ENCODE peak calls at places on chromosome 16, in eight cellular contexts. I, X, B, C, E, Z, D and U are unnamed samples.

GRCh38 chr16:53159781-53160436 is 105.1 kb downstream of the CHD9 start:
- DNase-seq in I (no peak), X (no peak), B (no peak), C (no peak), E (peak), Z (no peak), D (peak), U (no peak)

GRCh38 chr16:6884002-6884401 is 448.6 kb upstream of the RBFOX1 start:
- DNase-seq in I (no peak), X (no peak), B (no peak), C (no peak), E (no peak), Z (no peak), D (no peak), U (no peak)

GRCh38 chr16:66295191-66295590 is 71.3 kb upstream of the CDH5 start:
- DNase-seq in I (no peak), X (no peak), B (no peak), C (no peak), E (no peak), Z (no peak), D (no peak), U (no peak)

GRCh38 chr16:89042711-89043551 is 50.7 kb upstream of the ACSF3 start:
- DNase-seq in I (no peak), X (no peak), B (no peak), C (peak), E (no peak), Z (peak), D (no peak), U (no peak)

GRCh38 chr16:21957687-21958346 is 4.7 kb downstream of the UQCRC2 start:
- DNase-seq in I (no peak), X (no peak), B (no peak), C (no peak), E (no peak), Z (no peak), D (no peak), U (no peak)

GRCh38 chr16:3494574-3494973 is 715 bp downstream of the C16orf90 start:
- DNase-seq in I (no peak), X (no peak), B (no peak), C (peak), E (no peak), Z (no peak), D (no peak), U (no peak)

GRCh38 chr16:58515871-58516767 is 802 bp downstream of the SETD6 start:
- DNase-seq in I (no peak), X (peak), B (peak), C (peak), E (no peak), Z (peak), D (peak), U (peak)

GRCh38 chr16:22924492-22924891 is 110.5 kb downstream of the HS3ST2 start:
- DNase-seq in I (no peak), X (peak), B (no peak), C (no peak), E (no peak), Z (no peak), D (no peak), U (peak)

GRCh38 chr16:57666353-57667068 is 1.6 kb upstream of the ADGRG3 start:
- DNase-seq in I (no peak), X (no peak), B (no peak), C (no peak), E (no peak), Z (no peak), D (no peak), U (no peak)

GRCh38 chr16:87968541-87968940 is 17.3 kb downstream of the BANP start:
- DNase-seq in I (no peak), X (no peak), B (no peak), C (no peak), E (no peak), Z (no peak), D (no peak), U (no peak)

GRCh38 chr16:8912793-8913192 is 30.6 kb downstream of the LITAFD start:
- DNase-seq in I (no peak), X (no peak), B (no peak), C (no peak), E (no peak), Z (no peak), D (no peak), U (no peak)

GRCh38 chr16:9901-10665 is 43.3 kb downstream of the POLR3K start:
- DNase-seq in I (no peak), X (peak), B (no peak), C (peak), E (no peak), Z (no peak), D (no peak), U (no peak)

GRCh38 chr16:86961133-86961720 is 356.0 kb downstream of the C16orf95 start:
- DNase-seq in I (no peak), X (no peak), B (no peak), C (no peak), E (no peak), Z (no peak), D (no peak), U (no peak)

GRCh38 chr16:86959729-86960128 is 357.5 kb downstream of the C16orf95 start:
- DNase-seq in I (no peak), X (no peak), B (no peak), C (no peak), E (no peak), Z (no peak), D (no peak), U (no peak)

GRCh38 chr16:86956437-86956836 is 360.8 kb downstream of the C16orf95 start:
- DNase-seq in I (no peak), X (no peak), B (no peak), C (no peak), E (no peak), Z (no peak), D (no peak), U (no peak)

GRCh38 chr16:86960266-86960665 is 356.9 kb downstream of the C16orf95 start:
- DNase-seq in I (no peak), X (no peak), B (no peak), C (no peak), E (no peak), Z (no peak), D (no peak), U (no peak)

GRCh38 chr16:86959182-86959651 is 358.0 kb downstream of the C16orf95 start:
- DNase-seq in I (no peak), X (no peak), B (no peak), C (no peak), E (no peak), Z (no peak), D (no peak), U (no peak)
- H3K27ac ChIP-seq in I (no peak), X (no peak), B (no peak), C (no peak), E (no peak), Z (no peak), D (no peak), U (no peak)

GRCh38 chr16:24730914-24731313 is 1.5 kb downstream of the TNRC6A start:
- DNase-seq in I (no peak), X (no peak), B (no peak), C (no peak), E (no peak), Z (no peak), D (no peak), U (no peak)
- H3K27ac ChIP-seq in I (no peak), X (peak), B (peak), C (no peak), E (no peak), Z (peak), D (no peak), U (no peak)

DNA sequence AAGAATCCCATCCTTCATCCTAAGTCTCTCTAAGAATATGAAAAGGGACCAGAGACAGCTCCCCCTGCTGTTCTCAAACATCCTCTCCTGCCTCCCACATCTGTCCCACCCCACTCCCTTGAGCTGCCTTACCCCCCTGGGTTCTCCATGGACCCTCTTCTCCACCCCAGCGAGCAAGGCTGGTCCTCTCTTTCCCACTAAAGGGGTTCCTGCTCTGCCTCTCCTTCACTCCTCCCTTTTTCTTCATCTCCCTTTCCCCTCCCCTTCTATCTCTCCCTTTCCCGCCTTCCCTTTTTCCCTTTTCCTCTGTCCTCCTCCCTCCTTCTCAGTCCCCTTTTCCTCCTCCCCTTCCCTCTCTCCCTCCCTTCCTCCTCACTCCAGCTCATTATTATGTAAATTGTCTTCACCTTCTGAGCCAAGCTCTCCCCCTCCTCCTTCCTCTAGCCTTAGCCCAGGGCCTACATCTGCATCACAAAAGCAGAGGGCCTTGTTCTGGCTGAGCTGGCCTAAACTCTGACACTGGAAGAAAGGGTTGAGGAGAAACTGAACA is 90.0 kb downstream of the GNAO1 start:
- DNase-seq in I (peak), X (no peak), B (no peak), C (no peak), E (no peak), Z (no peak), D (no peak), U (no peak)
- H3K27ac ChIP-seq in I (no peak), X (no peak), B (no peak), C (no peak), E (no peak), Z (no peak), D (no peak), U (no peak)

GRCh38 chr16:70701998-70702397 is 16.1 kb upstream of the MTSS2 start:
- DNase-seq in I (no peak), X (no peak), B (no peak), C (no peak), E (no peak), Z (no peak), D (no peak), U (no peak)
- H3K27ac ChIP-seq in I (no peak), X (no peak), B (peak), C (peak), E (no peak), Z (peak), D (no peak), U (peak)